ENCODE peak calls at places on chromosomes 3 and 15, in eight cellular contexts. One of them, this sample, is unnamed.

GRCh38 chr3:149726716-149727407 is 25.4 kb downstream of the COMMD2 start:
- DNase-seq in mucosa of gallbladder: no peak
- DNase-seq in NCI-H187: no peak
- DNase-seq in T-cell: no peak
- DNase-seq in activated T-cell treated with anti-CD3 and anti-CD28 coated beads for 48 hours: no peak
- DNase-seq in kidney epithelial cell: no peak
- DNase-seq in stimulated activated CD8-positive, alpha-beta memory T cell treated with anti-CD3 and anti-CD28 coated beads, Interleukin-15, amount 100 ng/mL, for 1 hour: no peak
- DNase-seq in T follicular helper cell: no peak
- DNase-seq in this sample: no peak

GRCh38 chr15:70356062-70356860 is 258.5 kb upstream of the TLE3 start:
- DNase-seq in NCI-H187: no peak
- DNase-seq in T-cell: no peak
- DNase-seq in stimulated activated CD8-positive, alpha-beta memory T cell treated with anti-CD3 and anti-CD28 coated beads, Interleukin-15, amount 100 ng/mL, for 1 hour: no peak
- DNase-seq in mucosa of gallbladder: no peak
- DNase-seq in T follicular helper cell: no peak
- DNase-seq in activated T-cell treated with anti-CD3 and anti-CD28 coated beads for 48 hours: no peak
- DNase-seq in kidney epithelial cell: no peak
- DNase-seq in this sample: no peak

GRCh38 chr15:26772588-26773484 is at the start of gene GABRB3:
- DNase-seq in T-cell: no peak
- DNase-seq in stimulated activated CD8-positive, alpha-beta memory T cell treated with anti-CD3 and anti-CD28 coated beads, Interleukin-15, amount 100 ng/mL, for 1 hour: no peak
- DNase-seq in kidney epithelial cell: no peak
- DNase-seq in T follicular helper cell: no peak
- DNase-seq in mucosa of gallbladder: peak
- DNase-seq in activated T-cell treated with anti-CD3 and anti-CD28 coated beads for 48 hours: no peak
- DNase-seq in NCI-H187: no peak
- DNase-seq in this sample: no peak

GRCh38 chr3:116059421-116060096 is 385.7 kb downstream of the LSAMP start:
- DNase-seq in stimulated activated CD8-positive, alpha-beta memory T cell treated with anti-CD3 and anti-CD28 coated beads, Interleukin-15, amount 100 ng/mL, for 1 hour: no peak
- DNase-seq in kidney epithelial cell: peak
- DNase-seq in T follicular helper cell: no peak
- DNase-seq in NCI-H187: no peak
- DNase-seq in activated T-cell treated with anti-CD3 and anti-CD28 coated beads for 48 hours: no peak
- DNase-seq in T-cell: no peak
- DNase-seq in mucosa of gallbladder: no peak
- DNase-seq in this sample: peak

GRCh38 chr15:41937568-41937923 is 34.8 kb downstream of the EHD4 start:
- DNase-seq in activated T-cell treated with anti-CD3 and anti-CD28 coated beads for 48 hours: no peak
- DNase-seq in NCI-H187: no peak
- DNase-seq in kidney epithelial cell: no peak
- DNase-seq in T follicular helper cell: no peak
- DNase-seq in mucosa of gallbladder: no peak
- DNase-seq in stimulated activated CD8-positive, alpha-beta memory T cell treated with anti-CD3 and anti-CD28 coated beads, Interleukin-15, amount 100 ng/mL, for 1 hour: no peak
- DNase-seq in T-cell: no peak
- DNase-seq in this sample: no peak

GRCh38 chr15:64014995-64015394 is 31.3 kb downstream of the DAPK2 start:
- DNase-seq in mucosa of gallbladder: peak
- DNase-seq in stimulated activated CD8-positive, alpha-beta memory T cell treated with anti-CD3 and anti-CD28 coated beads, Interleukin-15, amount 100 ng/mL, for 1 hour: no peak
- DNase-seq in T-cell: no peak
- DNase-seq in NCI-H187: no peak
- DNase-seq in T follicular helper cell: no peak
- DNase-seq in kidney epithelial cell: no peak
- DNase-seq in activated T-cell treated with anti-CD3 and anti-CD28 coated beads for 48 hours: no peak
- DNase-seq in this sample: no peak

GRCh38 chr3:175274474-175275218 is 415.5 kb downstream of the NAALADL2 start:
- DNase-seq in T-cell: no peak
- DNase-seq in stimulated activated CD8-positive, alpha-beta memory T cell treated with anti-CD3 and anti-CD28 coated beads, Interleukin-15, amount 100 ng/mL, for 1 hour: no peak
- DNase-seq in kidney epithelial cell: no peak
- DNase-seq in activated T-cell treated with anti-CD3 and anti-CD28 coated beads for 48 hours: no peak
- DNase-seq in NCI-H187: no peak
- DNase-seq in mucosa of gallbladder: no peak
- DNase-seq in T follicular helper cell: no peak
- DNase-seq in this sample: no peak

GRCh38 chr3:67655364-67656121 is 1.1 kb upstream of the SUCLG2 start:
- DNase-seq in stimulated activated CD8-positive, alpha-beta memory T cell treated with anti-CD3 and anti-CD28 coated beads, Interleukin-15, amount 100 ng/mL, for 1 hour: peak
- DNase-seq in T-cell: peak
- DNase-seq in kidney epithelial cell: no peak
- DNase-seq in activated T-cell treated with anti-CD3 and anti-CD28 coated beads for 48 hours: peak
- DNase-seq in NCI-H187: no peak
- DNase-seq in T follicular helper cell: peak
- DNase-seq in mucosa of gallbladder: peak
- DNase-seq in this sample: no peak

GRCh38 chr3:14862303-14862660 is 43.5 kb downstream of the FGD5 start:
- DNase-seq in activated T-cell treated with anti-CD3 and anti-CD28 coated beads for 48 hours: no peak
- DNase-seq in NCI-H187: no peak
- DNase-seq in T follicular helper cell: no peak
- DNase-seq in stimulated activated CD8-positive, alpha-beta memory T cell treated with anti-CD3 and anti-CD28 coated beads, Interleukin-15, amount 100 ng/mL, for 1 hour: no peak
- DNase-seq in mucosa of gallbladder: no peak
- DNase-seq in kidney epithelial cell: no peak
- DNase-seq in T-cell: no peak
- DNase-seq in this sample: no peak

GRCh38 chr3:194715022-194715800 is 29.5 kb downstream of the FAM43A start:
- DNase-seq in NCI-H187: no peak
- DNase-seq in kidney epithelial cell: no peak
- DNase-seq in mucosa of gallbladder: no peak
- DNase-seq in activated T-cell treated with anti-CD3 and anti-CD28 coated beads for 48 hours: no peak
- DNase-seq in T-cell: no peak
- DNase-seq in stimulated activated CD8-positive, alpha-beta memory T cell treated with anti-CD3 and anti-CD28 coated beads, Interleukin-15, amount 100 ng/mL, for 1 hour: no peak
- DNase-seq in T follicular helper cell: no peak
- DNase-seq in this sample: no peak

GRCh38 chr3:71416868-71417267 is 166.7 kb downstream of the FOXP1 start:
- DNase-seq in activated T-cell treated with anti-CD3 and anti-CD28 coated beads for 48 hours: no peak
- DNase-seq in mucosa of gallbladder: no peak
- DNase-seq in NCI-H187: no peak
- DNase-seq in T follicular helper cell: no peak
- DNase-seq in T-cell: peak
- DNase-seq in stimulated activated CD8-positive, alpha-beta memory T cell treated with anti-CD3 and anti-CD28 coated beads, Interleukin-15, amount 100 ng/mL, for 1 hour: no peak
- DNase-seq in kidney epithelial cell: no peak
- DNase-seq in this sample: no peak

GRCh38 chr3:78201066-78201465 is 1161.2 kb downstream of the ROBO2 start:
- DNase-seq in NCI-H187: no peak
- DNase-seq in stimulated activated CD8-positive, alpha-beta memory T cell treated with anti-CD3 and anti-CD28 coated beads, Interleukin-15, amount 100 ng/mL, for 1 hour: no peak
- DNase-seq in T follicular helper cell: no peak
- DNase-seq in T-cell: no peak
- DNase-seq in kidney epithelial cell: no peak
- DNase-seq in activated T-cell treated with anti-CD3 and anti-CD28 coated beads for 48 hours: no peak
- DNase-seq in mucosa of gallbladder: no peak
- DNase-seq in this sample: no peak

GRCh38 chr15:83356516-83357399 is 72.3 kb upstream of the BNC1 start:
- DNase-seq in T-cell: no peak
- DNase-seq in mucosa of gallbladder: no peak
- DNase-seq in stimulated activated CD8-positive, alpha-beta memory T cell treated with anti-CD3 and anti-CD28 coated beads, Interleukin-15, amount 100 ng/mL, for 1 hour: no peak
- DNase-seq in NCI-H187: no peak
- DNase-seq in kidney epithelial cell: no peak
- DNase-seq in activated T-cell treated with anti-CD3 and anti-CD28 coated beads for 48 hours: no peak
- DNase-seq in T follicular helper cell: no peak
- DNase-seq in this sample: no peak

GRCh38 chr3:125123455-125123854 is 67.7 kb upstream of the HEG1 start:
- DNase-seq in T follicular helper cell: no peak
- DNase-seq in activated T-cell treated with anti-CD3 and anti-CD28 coated beads for 48 hours: no peak
- DNase-seq in stimulated activated CD8-positive, alpha-beta memory T cell treated with anti-CD3 and anti-CD28 coated beads, Interleukin-15, amount 100 ng/mL, for 1 hour: no peak
- DNase-seq in kidney epithelial cell: no peak
- DNase-seq in mucosa of gallbladder: no peak
- DNase-seq in T-cell: no peak
- DNase-seq in NCI-H187: no peak
- DNase-seq in this sample: no peak

GRCh38 chr15:62866366-62866765 is 176.2 kb upstream of the TPM1 start:
- DNase-seq in activated T-cell treated with anti-CD3 and anti-CD28 coated beads for 48 hours: no peak
- DNase-seq in T follicular helper cell: no peak
- DNase-seq in NCI-H187: no peak
- DNase-seq in T-cell: no peak
- DNase-seq in stimulated activated CD8-positive, alpha-beta memory T cell treated with anti-CD3 and anti-CD28 coated beads, Interleukin-15, amount 100 ng/mL, for 1 hour: no peak
- DNase-seq in mucosa of gallbladder: no peak
- DNase-seq in kidney epithelial cell: no peak
- DNase-seq in this sample: no peak

GRCh38 chr3:8301977-8302589 is 199.5 kb upstream of the LMCD1 start:
- DNase-seq in kidney epithelial cell: peak
- DNase-seq in T-cell: no peak
- DNase-seq in activated T-cell treated with anti-CD3 and anti-CD28 coated beads for 48 hours: no peak
- DNase-seq in stimulated activated CD8-positive, alpha-beta memory T cell treated with anti-CD3 and anti-CD28 coated beads, Interleukin-15, amount 100 ng/mL, for 1 hour: no peak
- DNase-seq in T follicular helper cell: no peak
- DNase-seq in mucosa of gallbladder: peak
- DNase-seq in NCI-H187: no peak
- DNase-seq in this sample: peak

GRCh38 chr15:68818671-68819450 is 1.8 kb downstream of the ANP32A start:
- DNase-seq in T-cell: no peak
- DNase-seq in mucosa of gallbladder: peak
- DNase-seq in kidney epithelial cell: no peak
- DNase-seq in NCI-H187: no peak
- DNase-seq in T follicular helper cell: no peak
- DNase-seq in activated T-cell treated with anti-CD3 and anti-CD28 coated beads for 48 hours: peak
- DNase-seq in stimulated activated CD8-positive, alpha-beta memory T cell treated with anti-CD3 and anti-CD28 coated beads, Interleukin-15, amount 100 ng/mL, for 1 hour: no peak
- DNase-seq in this sample: no peak

This sample was measured in keratinocyte.